ENCODE peak calls at places on chromosomes 16 and 17, in four cellular contexts. One of them, this sample, is unnamed.

GRCh38 chr16:48613061-48613957 is 3.3 kb upstream of the N4BP1 start:
- DNase-seq in mesendoderm: peak; percentile 61
- DNase-seq in PC-9: no peak
- DNase-seq in H9: no peak
- DNase-seq in this sample: no peak

GRCh38 chr16:65178151-65178550 is 56.3 kb upstream of the CDH11 start:
- DNase-seq in mesendoderm: no peak
- DNase-seq in PC-9: no peak
- DNase-seq in H9: no peak
- DNase-seq in this sample: no peak

GRCh38 chr17:33073416-33073815 is 81.8 kb downstream of the SPACA3 start:
- DNase-seq in mesendoderm: no peak
- DNase-seq in PC-9: no peak
- DNase-seq in H9: no peak
- DNase-seq in this sample: peak; percentile 80

GRCh38 chr17:74303300-74303699 is 22.7 kb upstream of the KIF19 start:
- DNase-seq in mesendoderm: no peak
- DNase-seq in PC-9: no peak
- DNase-seq in H9: no peak
- DNase-seq in this sample: no peak

GRCh38 chr16:14202697-14203096 is 131.6 kb downstream of the MRTFB start:
- DNase-seq in mesendoderm: peak; percentile 31
- DNase-seq in PC-9: no peak
- DNase-seq in H9: no peak
- DNase-seq in this sample: peak; percentile 23

GRCh38 chr17:44599298-44600175 is 42.3 kb downstream of the FZD2 start:
- DNase-seq in mesendoderm: peak; percentile 83
- DNase-seq in PC-9: peak; percentile 58
- DNase-seq in H9: peak; percentile 59
- DNase-seq in this sample: peak; percentile 70

GRCh38 chr16:89314357-89314756 is 96.9 kb downstream of the ZNF778 start:
- DNase-seq in mesendoderm: no peak
- DNase-seq in PC-9: no peak
- DNase-seq in H9: no peak
- DNase-seq in this sample: no peak

GRCh38 chr16:26905336-26905735 is 161.4 kb upstream of the C16orf82 start:
- DNase-seq in mesendoderm: no peak
- DNase-seq in PC-9: no peak
- DNase-seq in H9: no peak
- DNase-seq in this sample: no peak

GRCh38 chr17:15262291-15263205 is 2.6 kb downstream of the PMP22 start:
- DNase-seq in mesendoderm: peak; percentile 82
- DNase-seq in PC-9: peak; percentile 14
- DNase-seq in H9: peak; percentile 89
- DNase-seq in this sample: peak; percentile 81

GRCh38 chr16:30767767-30768465 is 5.8 kb downstream of the RNF40 start:
- DNase-seq in mesendoderm: no peak
- DNase-seq in PC-9: no peak
- DNase-seq in H9: no peak
- DNase-seq in this sample: no peak

GRCh38 chr17:81902023-81902652 is at the start of gene NPB:
- DNase-seq in mesendoderm: peak; percentile 46
- DNase-seq in PC-9: no peak
- DNase-seq in H9: no peak
- DNase-seq in this sample: peak; percentile 74

GRCh38 chr16:70018254-70018653 is 67.1 kb downstream of the CLEC18A start:
- DNase-seq in mesendoderm: peak; percentile 81
- DNase-seq in PC-9: no peak
- DNase-seq in H9: peak; percentile 67
- DNase-seq in this sample: peak; percentile 42

GRCh38 chr17:49995055-49995738 is at the start of gene DLX3:
- DNase-seq in mesendoderm: peak; percentile 92
- DNase-seq in PC-9: peak; percentile 85
- DNase-seq in H9: peak; percentile 97
- DNase-seq in this sample: peak; percentile 95

GRCh38 chr16:27369806-27370205 is 32.2 kb upstream of the IL21R start:
- DNase-seq in mesendoderm: no peak
- DNase-seq in PC-9: no peak
- DNase-seq in H9: no peak
- DNase-seq in this sample: no peak

GRCh38 chr16:26802965-26803364 is 263.8 kb upstream of the C16orf82 start:
- DNase-seq in mesendoderm: no peak
- DNase-seq in PC-9: no peak
- DNase-seq in H9: no peak
- DNase-seq in this sample: no peak

GRCh38 chr17:57284984-57285646 is 28.8 kb downstream of the MSI2 start:
- DNase-seq in mesendoderm: peak; percentile 43
- DNase-seq in PC-9: no peak
- DNase-seq in H9: no peak
- DNase-seq in this sample: peak; percentile 46

GRCh38 chr17:39527220-39527813 is 66.0 kb downstream of the CDK12 start:
- DNase-seq in mesendoderm: peak; percentile 67
- DNase-seq in PC-9: no peak
- DNase-seq in H9: no peak
- DNase-seq in this sample: peak; percentile 39

GRCh38 chr17:37259030-37259735 is 116.6 kb upstream of the C17orf78 start:
- DNase-seq in mesendoderm: no peak
- DNase-seq in PC-9: no peak
- DNase-seq in H9: no peak
- DNase-seq in this sample: no peak

GRCh38 chr17:44279586-44280344 is 11.8 kb upstream of the SLC4A1 start:
- DNase-seq in mesendoderm: peak; percentile 89
- DNase-seq in PC-9: peak; percentile 62
- DNase-seq in H9: peak; percentile 96
- DNase-seq in this sample: no peak

GRCh38 chr17:45130640-45131293 is 1.5 kb downstream of the PLCD3 start:
- DNase-seq in mesendoderm: no peak
- DNase-seq in PC-9: no peak
- DNase-seq in H9: no peak
- DNase-seq in this sample: no peak

GRCh38 chr16:53159781-53160436 is 105.1 kb downstream of the CHD9 start:
- DNase-seq in mesendoderm: peak; percentile 68
- DNase-seq in PC-9: no peak
- DNase-seq in H9: no peak
- DNase-seq in this sample: peak; percentile 65

GRCh38 chr16:27698266-27698665 is 148.3 kb downstream of the KATNIP start:
- DNase-seq in mesendoderm: peak; percentile 82
- DNase-seq in PC-9: peak; percentile 9
- DNase-seq in H9: peak; percentile 91
- DNase-seq in this sample: peak; percentile 85

GRCh38 chr17:48492401-48493298 is 38.2 kb downstream of the HOXB1 start:
- DNase-seq in mesendoderm: no peak
- DNase-seq in PC-9: peak; percentile 59
- DNase-seq in H9: peak; percentile 69
- DNase-seq in this sample: peak; percentile 72

GRCh38 chr17:60901806-60902205 is 224.2 kb downstream of the BCAS3 start:
- DNase-seq in mesendoderm: no peak
- DNase-seq in PC-9: no peak
- DNase-seq in H9: no peak
- DNase-seq in this sample: no peak

GRCh38 chr16:56202036-56202435 is 10.7 kb downstream of the GNAO1 start:
- DNase-seq in mesendoderm: no peak
- DNase-seq in PC-9: no peak
- DNase-seq in H9: no peak
- DNase-seq in this sample: no peak

GRCh38 chr17:2705888-2706795 is 5.4 kb downstream of the CLUH start:
- DNase-seq in mesendoderm: no peak
- DNase-seq in PC-9: no peak
- DNase-seq in H9: no peak
- DNase-seq in this sample: no peak

GRCh38 chr17:40819528-40820125 is 2.8 kb downstream of the KRT10 start:
- DNase-seq in mesendoderm: peak; percentile 8
- DNase-seq in PC-9: no peak
- DNase-seq in H9: no peak
- DNase-seq in this sample: no peak

GRCh38 chr16:89338863-89339262 is 121.4 kb downstream of the ZNF778 start:
- DNase-seq in mesendoderm: no peak
- DNase-seq in PC-9: no peak
- DNase-seq in H9: no peak
- DNase-seq in this sample: no peak

GRCh38 chr17:72719582-72720493 is 372.6 kb downstream of the SLC39A11 start:
- DNase-seq in mesendoderm: no peak
- DNase-seq in PC-9: no peak
- DNase-seq in H9: no peak
- DNase-seq in this sample: no peak

GRCh38 chr17:60145006-60145935 is 4.5 kb upstream of the CA4 start:
- DNase-seq in mesendoderm: no peak
- DNase-seq in PC-9: no peak
- DNase-seq in H9: peak; percentile 57
- DNase-seq in this sample: peak; percentile 91

GRCh38 chr17:64180089-64180488 is 50.1 kb upstream of the ERN1 start:
- DNase-seq in mesendoderm: no peak
- DNase-seq in PC-9: no peak
- DNase-seq in H9: no peak
- DNase-seq in this sample: no peak

GRCh38 chr16:30533748-30534367 is 800 bp downstream of the ZNF747 start:
- DNase-seq in mesendoderm: no peak
- DNase-seq in PC-9: no peak
- DNase-seq in H9: no peak
- DNase-seq in this sample: peak; percentile 17

GRCh38 chr17:76208120-76208519 is 32.2 kb downstream of the RNF157 start:
- DNase-seq in mesendoderm: no peak
- DNase-seq in PC-9: no peak
- DNase-seq in H9: no peak
- DNase-seq in this sample: no peak

GRCh38 chr16:67882374-67883145 is 2.1 kb upstream of the NRN1L start:
- DNase-seq in mesendoderm: no peak
- DNase-seq in PC-9: no peak
- DNase-seq in H9: no peak
- DNase-seq in this sample: no peak

GRCh38 chr16:71257768-71258167 is 27.2 kb upstream of the HYDIN start:
- DNase-seq in mesendoderm: no peak
- DNase-seq in PC-9: no peak
- DNase-seq in H9: no peak
- DNase-seq in this sample: no peak

GRCh38 chr16:71262391-71262790 is 26.8 kb downstream of the CMTR2 start:
- DNase-seq in mesendoderm: no peak
- DNase-seq in PC-9: no peak
- DNase-seq in H9: no peak
- DNase-seq in this sample: no peak

GRCh38 chr16:71260995-71261394 is 28.2 kb downstream of the CMTR2 start:
- DNase-seq in mesendoderm: no peak
- DNase-seq in PC-9: no peak
- DNase-seq in H9: no peak
- DNase-seq in this sample: no peak

GRCh38 chr16:71258371-71258770 is 27.8 kb upstream of the HYDIN start:
- DNase-seq in mesendoderm: no peak
- DNase-seq in PC-9: no peak
- DNase-seq in H9: no peak
- DNase-seq in this sample: no peak

GRCh38 chr16:71259086-71259485 is 28.6 kb upstream of the HYDIN start:
- DNase-seq in mesendoderm: no peak
- DNase-seq in PC-9: no peak
- DNase-seq in H9: no peak
- DNase-seq in this sample: no peak
- H3K4me2 ChIP-seq in mesendoderm: no peak overlapping the region
- H3K4me2 ChIP-seq in PC-9: no peak overlapping the region
- H3K4me2 ChIP-seq in H9: no peak overlapping the region
- H3K4me2 ChIP-seq in this sample: no peak overlapping the region

GRCh38 chr16:80518436-80518835 is 22.4 kb upstream of the DYNLRB2 start:
- DNase-seq in mesendoderm: peak; percentile 9
- DNase-seq in PC-9: no peak
- DNase-seq in H9: no peak
- DNase-seq in this sample: no peak

GRCh38 chr16:80517846-80518245 is 22.9 kb upstream of the DYNLRB2 start:
- DNase-seq in mesendoderm: no peak
- DNase-seq in PC-9: no peak
- DNase-seq in H9: no peak
- DNase-seq in this sample: no peak

GRCh38 chr16:80515374-80515773 is 25.4 kb upstream of the DYNLRB2 start:
- DNase-seq in mesendoderm: no peak
- DNase-seq in PC-9: no peak
- DNase-seq in H9: no peak
- DNase-seq in this sample: no peak

GRCh38 chr16:80519189-80519588 is 21.6 kb upstream of the DYNLRB2 start:
- DNase-seq in mesendoderm: no peak
- DNase-seq in PC-9: no peak
- DNase-seq in H9: no peak
- DNase-seq in this sample: no peak
- H3K4me2 ChIP-seq in mesendoderm: no peak overlapping the region
- H3K4me2 ChIP-seq in PC-9: no peak overlapping the region
- H3K4me2 ChIP-seq in H9: no peak overlapping the region
- H3K4me2 ChIP-seq in this sample: no peak overlapping the region

DNA sequence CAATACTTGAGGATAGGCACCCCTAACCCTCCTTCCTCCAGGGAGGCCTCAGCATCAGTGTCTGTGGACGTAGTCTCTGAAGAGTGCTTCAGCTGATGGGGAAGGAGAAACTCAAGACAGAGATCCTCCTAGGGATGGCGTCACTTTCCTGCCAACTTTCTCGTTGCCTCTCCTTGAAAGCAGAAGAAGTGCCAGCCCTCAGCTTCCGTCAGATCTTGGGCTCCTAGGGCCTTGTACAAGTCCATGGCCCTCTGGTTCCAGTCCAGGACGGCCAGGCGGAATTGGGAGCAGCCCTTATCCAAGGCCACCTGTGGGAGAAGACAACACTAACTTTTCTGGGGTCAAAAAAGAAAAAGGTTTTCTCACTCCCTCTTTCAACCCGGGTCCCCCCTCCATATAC is 1.3 kb downstream of the SAT2 start:
- DNase-seq in mesendoderm: no peak
- DNase-seq in PC-9: no peak
- DNase-seq in H9: no peak
- DNase-seq in this sample: no peak
- H3K4me2 ChIP-seq in mesendoderm: no peak overlapping the region
- H3K4me2 ChIP-seq in PC-9: peak overlapping the region; percentile 81
- H3K4me2 ChIP-seq in H9: peak overlapping the region; percentile 94
- H3K4me2 ChIP-seq in this sample: peak overlapping the region; percentile 86

GRCh38 chr17:18044609-18045008 is 5.4 kb downstream of the GID4 start:
- DNase-seq in mesendoderm: no peak
- DNase-seq in PC-9: no peak
- DNase-seq in H9: no peak
- DNase-seq in this sample: no peak
- H3K4me2 ChIP-seq in mesendoderm: no peak overlapping the region
- H3K4me2 ChIP-seq in PC-9: no peak overlapping the region
- H3K4me2 ChIP-seq in H9: no peak overlapping the region
- H3K4me2 ChIP-seq in this sample: no peak overlapping the region

DNA sequence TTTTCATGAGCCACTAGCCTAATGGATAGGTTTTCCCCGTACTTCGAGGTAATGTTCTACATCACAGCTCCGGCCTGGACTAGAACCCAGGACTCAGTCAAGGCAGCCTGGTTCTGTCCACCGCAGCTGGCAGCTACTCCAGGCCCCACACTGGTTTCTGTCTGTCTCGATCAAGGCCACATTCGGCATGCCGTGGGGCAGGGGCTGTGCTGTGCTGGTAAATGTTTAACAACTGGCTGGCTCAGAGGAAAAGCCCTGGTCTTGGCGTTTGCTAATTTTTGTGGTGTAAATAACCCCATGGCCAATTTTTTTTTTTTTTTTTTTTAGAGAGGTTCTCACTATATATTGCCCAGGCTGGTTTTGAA is 433 bp upstream of the DRC7 start:
- DNase-seq in mesendoderm: no peak
- DNase-seq in PC-9: no peak
- DNase-seq in H9: no peak
- DNase-seq in this sample: no peak
- H3K4me2 ChIP-seq in mesendoderm: no peak overlapping the region
- H3K4me2 ChIP-seq in PC-9: no peak overlapping the region
- H3K4me2 ChIP-seq in H9: no peak overlapping the region
- H3K4me2 ChIP-seq in this sample: no peak overlapping the region

This sample was measured in neural progenitor cell.